ENCODE peak calls at places on chromosome 14, in eight cellular contexts. B is adrenal gland, Q is IMR-90, M is mammary epithelial cell, Z is A549, W is PC-3, I is ovary, L is right atrium auricular region. T is an unnamed sample.

GRCh38 chr14:42980419-42980818 is 1373.7 kb downstream of the LRFN5 start:
- DNase-seq in L (no peak), B (no peak), Z (no peak), M (no peak), I (no peak), W (no peak), Q (no peak), T (no peak)

GRCh38 chr14:84686550-84686949 is 843.4 kb upstream of the FLRT2 start:
- DNase-seq in L (no peak), Z (no peak), Q (no peak), W (no peak), B (no peak), M (no peak), I (no peak), T (peak)

GRCh38 chr14:103905861-103906456 is 22.3 kb upstream of the TDRD9 start:
- DNase-seq in B (no peak), M (no peak), Q (no peak), L (no peak), Z (no peak), I (no peak), W (no peak), T (no peak)

GRCh38 chr14:73243748-73244147 is 6.4 kb downstream of the PAPLN start:
- DNase-seq in W (no peak), Q (no peak), Z (no peak), B (no peak), I (no peak), L (no peak), M (no peak), T (no peak)

GRCh38 chr14:79862045-79862444 is 349.3 kb downstream of the DIO2 start:
- DNase-seq in I (no peak), Z (no peak), W (no peak), M (no peak), Q (no peak), L (no peak), B (no peak), T (no peak)

GRCh38 chr14:96098309-96098998 is 59.3 kb downstream of the C14orf132 start:
- DNase-seq in B (no peak), I (no peak), M (peak), Q (peak), L (no peak), Z (peak), W (peak), T (peak)

GRCh38 chr14:69326611-69327010 is 66.7 kb downstream of the GALNT16 start:
- DNase-seq in I (no peak), Q (no peak), W (no peak), L (no peak), Z (no peak), B (no peak), M (no peak), T (no peak)

GRCh38 chr14:45698462-45699134 is 445.6 kb upstream of the MIS18BP1 start:
- DNase-seq in L (no peak), I (no peak), W (no peak), Q (no peak), M (peak), Z (no peak), B (no peak), T (no peak)

GRCh38 chr14:24254630-24255392 is 8.2 kb downstream of the TGM1 start:
- DNase-seq in M (no peak), L (no peak), B (no peak), Z (no peak), Q (no peak), W (no peak), I (no peak), T (no peak)

GRCh38 chr14:91968280-91968679 is 20.8 kb upstream of the FBLN5 start:
- DNase-seq in L (no peak), I (no peak), Q (no peak), W (no peak), Z (no peak), M (no peak), B (no peak), T (no peak)

GRCh38 chr14:33943081-33943480 is 7.8 kb downstream of the EGLN3 start:
- DNase-seq in L (no peak), W (no peak), I (no peak), Q (no peak), M (no peak), Z (no peak), B (no peak), T (no peak)

GRCh38 chr14:82238649-82239048 is 705.0 kb upstream of the SEL1L start:
- DNase-seq in M (no peak), B (no peak), L (no peak), W (no peak), Q (no peak), Z (no peak), I (no peak), T (no peak)

GRCh38 chr14:69631509-69631908 is 20.1 kb downstream of the SUSD6 start:
- DNase-seq in L (no peak), Q (peak), M (no peak), W (peak), B (no peak), Z (no peak), I (no peak), T (no peak)

GRCh38 chr14:31261859-31262739 is 54.5 kb upstream of the HECTD1 start:
- DNase-seq in B (no peak), L (peak), I (peak), Z (no peak), W (peak), M (no peak), Q (peak), T (no peak)

GRCh38 chr14:104283197-104284106 is 145.1 kb downstream of the KIF26A start:
- DNase-seq in Q (no peak), M (no peak), I (peak), Z (no peak), B (no peak), W (no peak), L (no peak), T (no peak)

GRCh38 chr14:49959822-49960408 is 67.0 kb downstream of the ARF6 start:
- DNase-seq in W (no peak), I (no peak), Q (no peak), L (no peak), M (no peak), B (no peak), Z (no peak), T (no peak)

GRCh38 chr14:104583424-104584114 is 4.0 kb downstream of the C14orf180 start:
- DNase-seq in Z (no peak), I (no peak), B (no peak), L (no peak), M (no peak), W (no peak), Q (no peak), T (no peak)

GRCh38 chr14:105299654-105300541 is 903 bp downstream of the BRF1 start:
- DNase-seq in B (peak), Q (no peak), I (peak), W (no peak), M (no peak), Z (no peak), L (no peak), T (no peak)

GRCh38 chr14:23514009-23514962 is 37.3 kb downstream of the ZFHX2 start:
- DNase-seq in Z (no peak), W (no peak), M (no peak), I (no peak), L (no peak), Q (no peak), B (no peak), T (no peak)

GRCh38 chr14:68884031-68885030 is 91.5 kb upstream of the ZFP36L1 start:
- DNase-seq in L (no peak), M (peak), I (no peak), W (peak), Q (peak), Z (peak), B (peak), T (peak)

GRCh38 chr14:105878125-105878524 is 351.7 kb downstream of the TMEM121 start:
- DNase-seq in Z (no peak), M (no peak), L (no peak), B (no peak), Q (no peak), I (peak), W (no peak), T (no peak)

GRCh38 chr14:64983439-64984310 is 3.0 kb upstream of the FNTB start:
- DNase-seq in Q (peak), Z (peak), L (no peak), W (peak), M (peak), B (no peak), I (no peak), T (peak)

GRCh38 chr14:22084393-22085281 is 411.0 kb upstream of the OR4E1 start:
- DNase-seq in W (peak), B (no peak), L (no peak), Z (peak), Q (peak), M (peak), I (peak), T (no peak)

GRCh38 chr14:58994130-58994529 is 194.3 kb upstream of the DAAM1 start:
- DNase-seq in Q (no peak), M (peak), L (no peak), W (no peak), Z (no peak), I (no peak), B (no peak), T (no peak)

GRCh38 chr14:59629384-59630158 is 53.0 kb upstream of the CCDC175 start:
- DNase-seq in Q (no peak), I (no peak), B (no peak), L (no peak), Z (no peak), M (no peak), W (no peak), T (no peak)

GRCh38 chr14:21704340-21704737 is 30.7 kb upstream of the OR4E1 start:
- DNase-seq in L (no peak), M (no peak), I (no peak), Q (no peak), B (no peak), Z (no peak), W (no peak), T (no peak)

GRCh38 chr14:33052899-33053400 is 114.3 kb downstream of the NPAS3 start:
- DNase-seq in W (no peak), M (no peak), Q (no peak), L (no peak), I (no peak), B (no peak), Z (no peak), T (no peak)

DNA sequence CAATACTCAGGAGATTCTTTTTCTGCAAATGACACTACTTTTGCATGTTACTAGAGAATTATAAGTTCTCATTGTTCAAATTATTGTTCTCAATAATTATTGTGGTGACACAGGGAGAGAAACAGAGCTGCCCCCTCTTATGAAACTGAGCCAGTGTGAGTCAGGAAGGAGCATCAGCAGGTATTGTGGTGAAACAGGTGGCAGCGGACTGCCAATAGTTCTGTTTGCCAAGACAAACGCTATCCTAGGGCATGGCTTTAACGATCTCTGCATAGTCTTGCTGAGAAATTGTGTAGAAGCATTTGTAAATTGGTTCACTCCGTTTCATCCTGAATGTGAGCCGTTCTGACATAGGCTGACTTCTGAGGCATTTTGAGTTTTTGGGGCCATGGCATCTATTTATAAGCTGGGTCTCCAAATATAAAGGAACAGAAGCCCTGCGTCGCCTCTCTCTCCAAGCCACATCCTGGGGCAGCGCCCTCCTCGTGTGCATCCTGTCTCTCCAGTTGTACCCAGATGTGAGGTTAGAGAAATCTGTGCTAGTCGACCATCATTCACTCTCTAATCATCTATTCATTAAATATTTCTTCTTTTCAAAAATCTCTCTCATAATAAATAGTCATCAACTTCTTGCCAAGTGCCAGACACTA is 15.8 kb upstream of the PPP4R4 start:
- DNase-seq in I (no peak), Q (no peak), B (no peak), L (no peak), M (peak), W (no peak), Z (no peak), T (no peak)
- TF ChIP-seq CTCF in I (no peak), Q (no peak), B (no peak), L (no peak), M (no peak), W (no peak), Z (no peak), T (no peak)

GRCh38 chr14:20332946-20333782 is at the start of gene CCNB1IP1:
- DNase-seq in M (peak), Q (peak), W (peak), L (peak), B (peak), I (peak), Z (peak), T (peak)
- H3K27ac ChIP-seq in M (peak), Q (peak), W (peak), L (peak), B (peak), I (peak), Z (peak), T (peak)

GRCh38 chr14:74418031-74418430 is 8.0 kb downstream of the SYNDIG1L start:
- DNase-seq in B (no peak), W (no peak), M (no peak), L (no peak), Z (no peak), Q (no peak), I (no peak), T (no peak)

GRCh38 chr14:74421997-74422396 is 4.0 kb downstream of the SYNDIG1L start:
- DNase-seq in Q (no peak), L (no peak), I (no peak), M (no peak), Z (no peak), B (no peak), W (no peak), T (no peak)

GRCh38 chr14:74417201-74417600 is 8.8 kb downstream of the SYNDIG1L start:
- DNase-seq in I (no peak), Q (no peak), B (no peak), Z (no peak), L (no peak), W (no peak), M (no peak), T (no peak)

GRCh38 chr14:74417611-74418010 is 8.4 kb downstream of the SYNDIG1L start:
- DNase-seq in L (no peak), W (no peak), I (no peak), Q (no peak), M (no peak), Z (no peak), B (no peak), T (no peak)

DNA sequence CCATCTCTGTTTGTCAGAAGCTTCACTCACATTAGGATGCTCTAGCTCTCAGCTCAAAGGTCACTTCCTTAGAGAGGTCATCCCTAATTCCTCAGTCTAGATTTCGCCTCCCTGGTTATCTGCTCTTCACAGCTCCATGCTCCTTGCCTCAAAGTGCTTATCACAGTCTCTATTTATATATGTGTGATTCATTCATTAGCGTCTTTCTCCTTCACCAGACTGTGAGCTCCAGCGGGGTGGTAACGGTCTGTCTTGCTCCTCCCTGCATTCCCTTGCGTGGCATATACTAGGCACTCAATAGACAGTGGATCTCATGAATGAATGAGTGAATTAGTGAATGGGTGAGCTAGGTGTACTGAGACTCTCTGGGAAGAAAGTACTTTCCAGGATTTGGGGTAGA is 6.9 kb downstream of the SYNDIG1L start:
- DNase-seq in Q (no peak), W (no peak), B (no peak), I (no peak), M (no peak), Z (no peak), L (no peak), T (no peak)
- TF ChIP-seq CTCF in Q (no peak), W (no peak), B (no peak), I (no peak), M (no peak), Z (no peak), L (no peak), T (no peak)

DNA sequence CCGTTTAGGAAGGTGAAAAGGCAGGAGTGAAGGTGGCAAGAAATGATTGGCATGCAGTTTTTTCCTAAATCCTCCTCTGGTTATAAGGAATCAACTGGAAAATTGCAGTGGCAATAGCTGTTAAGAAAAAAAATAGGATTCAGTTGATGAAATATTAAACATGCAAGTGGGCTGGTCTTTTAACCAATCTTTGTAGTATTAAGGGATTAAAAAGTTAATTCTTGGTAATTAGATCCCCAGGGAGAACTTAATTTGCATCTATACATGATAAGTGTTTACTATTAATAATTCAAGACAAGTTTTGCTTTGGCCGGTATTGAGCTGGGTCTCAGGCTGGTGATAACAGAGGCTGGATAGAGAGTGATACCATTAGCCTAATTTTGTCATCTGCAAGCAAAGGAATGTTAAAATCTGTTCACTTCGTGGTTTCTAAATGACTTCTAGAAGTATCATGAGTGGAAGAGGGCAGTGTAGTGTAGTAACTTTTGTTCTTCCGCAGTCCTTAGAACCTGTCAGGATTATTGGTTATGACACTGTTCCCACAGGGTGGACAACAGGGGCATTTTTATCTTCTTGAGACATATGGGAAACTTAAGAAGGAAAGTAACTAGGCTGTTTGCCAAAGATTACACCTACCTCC is 118.5 kb downstream of the PRKCH start:
- DNase-seq in Z (no peak), B (no peak), W (no peak), Q (no peak), L (no peak), I (no peak), M (no peak), T (no peak)
- H3K27ac ChIP-seq in Z (peak), B (peak), W (peak), Q (no peak), L (peak), I (no peak), M (no peak), T (no peak)

DNA sequence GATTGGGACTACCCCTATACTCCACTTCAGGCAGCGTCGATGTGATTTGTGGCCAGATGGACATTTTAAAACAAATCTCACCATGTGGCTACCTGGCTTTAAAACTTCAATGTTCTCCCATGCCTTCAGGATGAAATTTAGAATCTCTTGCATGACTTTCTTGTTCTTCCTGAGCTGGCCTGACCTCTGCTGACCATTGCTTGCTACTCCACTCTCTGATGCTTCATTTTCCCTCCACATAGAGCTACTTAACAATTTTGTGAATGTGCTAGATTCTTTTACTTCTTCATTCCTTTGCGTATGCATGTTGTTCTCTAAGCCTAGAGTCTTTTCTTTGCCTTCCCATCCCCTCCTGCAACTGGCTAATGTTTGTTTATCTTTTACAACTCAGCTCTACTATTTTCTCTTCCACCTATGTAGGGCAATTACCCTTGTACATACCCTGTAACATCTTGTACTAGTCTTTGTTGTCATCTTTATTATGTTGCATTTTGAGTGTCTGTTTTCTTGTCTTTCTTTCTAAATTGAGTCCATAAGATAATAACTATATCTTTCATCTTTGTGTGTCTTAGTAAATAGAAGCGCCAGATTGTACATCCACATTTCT is 41.2 kb downstream of the YLPM1 start:
- DNase-seq in Z (peak), L (no peak), I (peak), Q (peak), M (peak), B (peak), W (peak), T (no peak)
- TF ChIP-seq CTCF in Z (peak), L (no peak), I (peak), Q (peak), M (peak), B (peak), W (peak), T (peak)

GRCh38 chr14:85701116-85701515 is 171.2 kb downstream of the FLRT2 start:
- DNase-seq in M (no peak), I (no peak), Q (no peak), Z (no peak), L (no peak), B (no peak), W (no peak), T (no peak)
- H3K27ac ChIP-seq in M (no peak), I (no peak), Q (no peak), Z (no peak), L (no peak), B (no peak), W (no peak), T (no peak)

DNA sequence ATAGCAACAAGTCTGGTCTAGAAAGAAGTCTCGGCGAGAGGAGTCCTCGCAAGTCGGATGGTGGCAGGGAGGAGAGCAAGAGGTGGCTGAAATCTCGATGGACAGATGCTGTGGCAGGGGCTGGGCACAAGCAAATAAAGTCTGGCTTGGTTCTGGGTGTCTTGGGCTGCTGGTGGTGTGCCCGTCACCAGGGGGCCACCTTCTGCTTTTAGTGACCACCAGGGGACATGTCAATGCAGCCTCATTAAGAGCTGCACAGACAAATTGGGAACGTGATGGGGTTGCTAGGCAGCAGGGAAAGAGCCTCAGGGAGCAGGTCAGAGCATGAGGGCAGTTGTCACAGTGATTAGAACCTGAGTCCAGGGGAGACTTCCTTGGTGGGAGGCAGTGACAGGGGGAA is 43.9 kb downstream of the LRRC74A start:
- DNase-seq in Q (no peak), I (no peak), L (no peak), B (no peak), Z (peak), M (no peak), W (peak), T (no peak)
- TF ChIP-seq CTCF in Q (peak), I (no peak), L (no peak), B (peak), Z (peak), M (peak), W (peak), T (peak)